ENCODE peak calls at places on chromosome 1, in five cellular contexts. T, L, P, N and W are unnamed samples.
A peak's percentile ranks its signal among the peaks of the same experiment; 100 is the strongest.

GRCh38 chr1:165409957-165410356 is 35.0 kb downstream of the RXRG start:
- DNase-seq in T (no peak), L (no peak), P (no peak), N (no peak), W (no peak)

GRCh38 chr1:36625959-36626337 is 143.2 kb upstream of the CSF3R start:
- DNase-seq in T (no peak), L (no peak), P (no peak), N (no peak), W (no peak)

GRCh38 chr1:65339866-65340483 is 30.6 kb downstream of the DNAJC6 start:
- DNase-seq in T (peak; percentile 21), L (no peak), P (peak; percentile 68), N (peak; percentile 50), W (no peak)

GRCh38 chr1:154744352-154744751 is 125.7 kb downstream of the KCNN3 start:
- DNase-seq in T (no peak), L (no peak), P (no peak), N (no peak), W (peak; percentile 27)

GRCh38 chr1:160171978-160172377 is 18.4 kb upstream of the CASQ1 start:
- DNase-seq in T (no peak), L (no peak), P (no peak), N (no peak), W (peak; percentile 68)

GRCh38 chr1:17513131-17513530 is 26.4 kb upstream of the ARHGEF10L start:
- DNase-seq in T (no peak), L (no peak), P (no peak), N (no peak), W (no peak)

GRCh38 chr1:160400284-160400645 is at the start of gene VANGL2:
- DNase-seq in T (no peak), L (peak; percentile 93), P (peak; percentile 81), N (peak; percentile 35), W (peak; percentile 96)

GRCh38 chr1:106659490-106660244 is 396.8 kb upstream of the PRMT6 start:
- DNase-seq in T (no peak), L (no peak), P (no peak), N (no peak), W (no peak)

GRCh38 chr1:212990276-212990675 is 25.4 kb downstream of the ANGEL2 start:
- DNase-seq in T (no peak), L (no peak), P (no peak), N (no peak), W (no peak)

GRCh38 chr1:215749423-215749822 is 182.3 kb downstream of the KCTD3 start:
- DNase-seq in T (no peak), L (no peak), P (peak; percentile 87), N (peak; percentile 87), W (no peak)

GRCh38 chr1:206685749-206686485 is 1.2 kb downstream of the MAPKAPK2 start:
- DNase-seq in T (peak; percentile 61), L (peak; percentile 61), P (peak; percentile 92), N (peak; percentile 90), W (peak; percentile 83)

GRCh38 chr1:218488531-218488930 is 143.4 kb downstream of the TGFB2 start:
- DNase-seq in T (no peak), L (no peak), P (no peak), N (no peak), W (no peak)

GRCh38 chr1:112358798-112359408 is 37.1 kb upstream of the CTTNBP2NL start:
- DNase-seq in T (peak; percentile 65), L (no peak), P (peak; percentile 83), N (peak; percentile 78), W (peak; percentile 92)

GRCh38 chr1:85321237-85321964 is 45.0 kb upstream of the BCL10 start:
- DNase-seq in T (peak; percentile 35), L (no peak), P (no peak), N (peak; percentile 75), W (no peak)

GRCh38 chr1:172089768-172090510 is 248.6 kb downstream of the DNM3 start:
- DNase-seq in T (peak; percentile 67), L (peak; percentile 14), P (no peak), N (peak; percentile 74), W (peak; percentile 86)

GRCh38 chr1:8031176-8031785 is 5.2 kb upstream of the ERRFI1 start:
- DNase-seq in T (peak; percentile 72), L (no peak), P (peak; percentile 70), N (peak; percentile 66), W (no peak)

GRCh38 chr1:45803299-45803780 is at the start of gene MAST2:
- DNase-seq in T (peak; percentile 88), L (peak; percentile 87), P (peak; percentile 97), N (peak; percentile 97), W (peak; percentile 94)

GRCh38 chr1:33286451-33287185 is 30.3 kb downstream of the ZNF362 start:
- DNase-seq in T (no peak), L (no peak), P (peak; percentile 48), N (no peak), W (no peak)

GRCh38 chr1:195495720-195496635 is 1112.3 kb downstream of the KCNT2 start:
- DNase-seq in T (no peak), L (no peak), P (no peak), N (no peak), W (peak; percentile 77)

GRCh38 chr1:183908095-183908494 is 103.2 kb downstream of the RGL1 start:
- DNase-seq in T (no peak), L (no peak), P (no peak), N (peak; percentile 22), W (no peak)

GRCh38 chr1:94922756-94923465 is 4.0 kb downstream of the CNN3 start:
- DNase-seq in T (no peak), L (no peak), P (peak; percentile 77), N (peak; percentile 76), W (no peak)

GRCh38 chr1:15700510-15700909 is 16.4 kb downstream of the PLEKHM2 start:
- DNase-seq in T (no peak), L (no peak), P (no peak), N (no peak), W (no peak)

GRCh38 chr1:15704526-15705183 is 20.5 kb downstream of the PLEKHM2 start:
- DNase-seq in T (no peak), L (no peak), P (peak; percentile 12), N (peak; percentile 49), W (no peak)

GRCh38 chr1:15703562-15703961 is 19.4 kb downstream of the PLEKHM2 start:
- DNase-seq in T (peak; percentile 56), L (no peak), P (peak; percentile 94), N (peak; percentile 98), W (peak; percentile 53)

GRCh38 chr1:15702722-15703550 is 18.8 kb downstream of the PLEKHM2 start:
- DNase-seq in T (peak; percentile 39), L (no peak), P (no peak), N (peak; percentile 42), W (peak; percentile 77)

DNA sequence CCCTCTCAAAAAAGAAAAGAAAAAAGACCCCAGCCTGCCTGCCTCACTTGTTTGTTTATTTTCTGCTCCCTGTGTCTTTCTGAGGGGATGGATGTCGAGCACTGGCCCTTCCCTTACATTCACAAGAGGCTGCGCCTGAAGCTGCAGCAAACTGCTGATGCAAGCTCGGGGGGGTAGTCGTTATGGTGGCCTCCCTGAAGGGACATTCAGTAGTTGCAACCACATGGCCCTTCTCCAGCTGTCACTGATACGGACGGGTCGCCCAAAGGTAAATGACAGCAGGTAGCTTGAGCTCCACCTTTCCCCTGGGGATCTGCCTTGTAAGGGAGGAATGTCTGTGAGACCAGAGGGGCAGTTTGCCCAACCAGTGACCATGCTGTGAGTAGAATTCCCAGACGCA is 17.7 kb downstream of the PLEKHM2 start:
- DNase-seq in T (no peak), L (no peak), P (no peak), N (no peak), W (no peak)
- H3K4me1 ChIP-seq in T (peaks cover 4% of the 10 kb centered on the region), L (no peaks in the 10 kb centered on the region), P (peaks cover 49% of the 10 kb centered on the region), N (peaks cover 32% of the 10 kb centered on the region), W (no peaks in the 10 kb centered on the region)

GRCh38 chr1:153520818-153521476 is 14.8 kb downstream of the S100A6 start:
- DNase-seq in T (no peak), L (no peak), P (no peak), N (no peak), W (no peak)
- H3K4me3 ChIP-seq in T (no peak overlapping the region), L (no peak overlapping the region), P (no peak overlapping the region), N (no peak overlapping the region), W (peak overlapping the region; percentile 30)

GRCh38 chr1:2247760-2248126 is 19.6 kb downstream of the SKI start:
- DNase-seq in T (no peak), L (no peak), P (no peak), N (no peak), W (no peak)

GRCh38 chr1:2250721-2251281 is 22.7 kb downstream of the SKI start:
- DNase-seq in T (no peak), L (no peak), P (no peak), N (no peak), W (no peak)

GRCh38 chr1:2248127-2248826 is 20.2 kb downstream of the SKI start:
- DNase-seq in T (no peak), L (peak; percentile 82), P (no peak), N (no peak), W (peak; percentile 97)

GRCh38 chr1:2249559-2249906 is 21.4 kb downstream of the SKI start:
- DNase-seq in T (no peak), L (no peak), P (no peak), N (no peak), W (no peak)

GRCh38 chr1:2248854-2249558 is 20.9 kb downstream of the SKI start:
- DNase-seq in T (no peak), L (no peak), P (no peak), N (no peak), W (no peak)
- H3K9ac ChIP-seq in T (no peak overlapping the region), L (peak overlapping the region; percentile 90), P (no peak overlapping the region), N (no peak overlapping the region), W (no peak overlapping the region)

GRCh38 chr1:81409262-81409661 is 391.5 kb upstream of the ADGRL2 start:
- DNase-seq in T (no peak), L (no peak), P (no peak), N (no peak), W (no peak)

GRCh38 chr1:81410919-81411318 is 389.8 kb upstream of the ADGRL2 start:
- DNase-seq in T (no peak), L (no peak), P (no peak), N (no peak), W (no peak)

GRCh38 chr1:81408404-81408803 is 392.3 kb upstream of the ADGRL2 start:
- DNase-seq in T (no peak), L (no peak), P (no peak), N (no peak), W (no peak)

GRCh38 chr1:81410351-81410750 is 390.4 kb upstream of the ADGRL2 start:
- DNase-seq in T (no peak), L (no peak), P (no peak), N (no peak), W (no peak)

DNA sequence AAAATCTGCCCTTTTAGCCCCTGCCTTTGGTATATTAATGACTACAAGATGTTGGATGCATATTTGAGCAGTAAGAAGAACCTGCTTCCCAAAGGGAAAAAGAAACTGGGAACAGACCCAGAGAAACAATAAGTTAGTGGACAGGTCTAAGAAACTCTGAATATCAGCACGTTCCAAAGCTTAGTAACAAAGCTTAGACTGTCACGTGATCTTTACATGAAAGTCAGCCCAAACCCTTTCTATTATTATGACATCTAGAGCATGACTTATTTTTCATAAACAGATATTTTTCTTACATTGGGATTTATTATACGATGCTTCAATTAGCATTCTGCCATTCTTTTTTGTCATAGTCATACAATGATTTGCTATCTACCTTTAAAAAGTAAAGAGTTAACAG is 390.9 kb upstream of the ADGRL2 start:
- DNase-seq in T (no peak), L (no peak), P (no peak), N (no peak), W (no peak)
- H3K4me1 ChIP-seq in T (peaks cover 5% of the 10 kb centered on the region), L (peaks cover 54% of the 10 kb centered on the region), P (peaks cover 7% of the 10 kb centered on the region), N (no peaks in the 10 kb centered on the region), W (no peaks in the 10 kb centered on the region)

DNA sequence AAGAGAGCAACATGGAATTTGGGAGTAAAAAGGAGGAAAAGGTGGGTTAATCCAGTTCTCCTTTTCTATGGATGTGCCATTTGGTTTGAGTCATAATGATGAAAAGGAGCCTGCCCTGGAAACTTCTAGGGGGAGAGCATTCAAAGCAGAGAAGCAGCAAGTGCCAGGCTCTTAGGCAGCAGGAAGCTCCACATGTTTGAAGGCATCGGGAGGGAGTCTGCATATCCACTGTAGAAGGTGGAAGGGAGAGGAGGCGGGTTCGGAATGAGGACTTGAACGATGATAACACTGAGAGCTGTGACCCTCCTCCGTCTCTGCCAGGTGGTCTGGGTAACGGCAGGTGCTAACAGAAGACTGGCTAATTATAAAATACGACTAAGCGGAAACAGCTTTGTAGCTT is 128.2 kb downstream of the RYR2 start:
- DNase-seq in T (no peak), L (no peak), P (no peak), N (no peak), W (no peak)
- H3K4me3 ChIP-seq in T (no peak overlapping the region), L (no peak overlapping the region), P (no peak overlapping the region), N (no peak overlapping the region), W (no peak overlapping the region)